ENCODE peak calls at places on chromosomes 6 and 20, in eight cellular contexts. H, J, A, R, K, L, O and W are unnamed samples.

GRCh38 chr20:59577037-59577808 is 27.1 kb upstream of the PHACTR3 start:
- DNase-seq in H (no peak), J (no peak), A (no peak), R (no peak), K (no peak), L (no peak), O (no peak), W (no peak)

GRCh38 chr6:42278131-42278853 is 60.6 kb upstream of the MRPS10 start:
- DNase-seq in H (no peak), J (no peak), A (no peak), R (no peak), K (no peak), L (no peak), O (no peak), W (peak)

GRCh38 chr6:151391471-151392428 is at the start of gene ZBTB2:
- DNase-seq in H (peak), J (peak), A (peak), R (peak), K (peak), L (peak), O (no peak), W (peak)

GRCh38 chr6:24659547-24659946 is 7.2 kb downstream of the TDP2 start:
- DNase-seq in H (no peak), J (no peak), A (peak), R (no peak), K (no peak), L (peak), O (no peak), W (no peak)

GRCh38 chr6:137332637-137333228 is 113.5 kb upstream of the IFNGR1 start:
- DNase-seq in H (no peak), J (no peak), A (peak), R (no peak), K (no peak), L (peak), O (peak), W (no peak)

GRCh38 chr6:104957301-104958177 is 632 bp downstream of the LIN28B start:
- DNase-seq in H (peak), J (peak), A (no peak), R (no peak), K (no peak), L (no peak), O (no peak), W (peak)

GRCh38 chr6:154908723-154909122 is 86.4 kb upstream of the TIAM2 start:
- DNase-seq in H (no peak), J (no peak), A (no peak), R (no peak), K (no peak), L (no peak), O (no peak), W (no peak)

GRCh38 chr6:158018370-158018771 is 36.7 kb downstream of the SYNJ2 start:
- DNase-seq in H (no peak), J (no peak), A (peak), R (peak), K (no peak), L (peak), O (no peak), W (no peak)

GRCh38 chr20:31962741-31963140 is 5.2 kb upstream of the XKR7 start:
- DNase-seq in H (no peak), J (no peak), A (no peak), R (no peak), K (no peak), L (no peak), O (no peak), W (no peak)

GRCh38 chr6:7938562-7939185 is 28.1 kb upstream of the TXNDC5 start:
- DNase-seq in H (no peak), J (no peak), A (no peak), R (peak), K (no peak), L (no peak), O (no peak), W (no peak)

GRCh38 chr6:1872649-1873131 is 263.0 kb downstream of the FOXC1 start:
- DNase-seq in H (no peak), J (no peak), A (peak), R (no peak), K (no peak), L (peak), O (no peak), W (no peak)

GRCh38 chr20:57650756-57651483 is 30.7 kb upstream of the ZBP1 start:
- DNase-seq in H (no peak), J (no peak), A (no peak), R (no peak), K (peak), L (no peak), O (no peak), W (no peak)

GRCh38 chr6:151512481-151512880 is 18.7 kb downstream of the CCDC170 start:
- DNase-seq in H (no peak), J (no peak), A (no peak), R (no peak), K (no peak), L (no peak), O (no peak), W (no peak)

GRCh38 chr6:137982418-137983189 is 115.5 kb downstream of the TNFAIP3 start:
- DNase-seq in H (no peak), J (no peak), A (no peak), R (no peak), K (no peak), L (no peak), O (no peak), W (no peak)

GRCh38 chr6:72561629-72562028 is 60.2 kb upstream of the KCNQ5 start:
- DNase-seq in H (no peak), J (no peak), A (no peak), R (no peak), K (no peak), L (no peak), O (no peak), W (no peak)

GRCh38 chr6:54860739-54861138 is 14.2 kb downstream of the FAM83B start:
- DNase-seq in H (no peak), J (no peak), A (peak), R (no peak), K (no peak), L (peak), O (no peak), W (no peak)

GRCh38 chr6:81762132-81762531 is 9.7 kb upstream of the TENT5A start:
- DNase-seq in H (no peak), J (no peak), A (peak), R (no peak), K (no peak), L (peak), O (no peak), W (no peak)

GRCh38 chr20:57620274-57620990 is at the start of gene ZBP1:
- DNase-seq in H (peak), J (no peak), A (no peak), R (no peak), K (peak), L (no peak), O (no peak), W (peak)

GRCh38 chr6:142846883-142847287 is 98.1 kb downstream of the HIVEP2 start:
- DNase-seq in H (no peak), J (no peak), A (peak), R (peak), K (no peak), L (peak), O (peak), W (no peak)

DNA sequence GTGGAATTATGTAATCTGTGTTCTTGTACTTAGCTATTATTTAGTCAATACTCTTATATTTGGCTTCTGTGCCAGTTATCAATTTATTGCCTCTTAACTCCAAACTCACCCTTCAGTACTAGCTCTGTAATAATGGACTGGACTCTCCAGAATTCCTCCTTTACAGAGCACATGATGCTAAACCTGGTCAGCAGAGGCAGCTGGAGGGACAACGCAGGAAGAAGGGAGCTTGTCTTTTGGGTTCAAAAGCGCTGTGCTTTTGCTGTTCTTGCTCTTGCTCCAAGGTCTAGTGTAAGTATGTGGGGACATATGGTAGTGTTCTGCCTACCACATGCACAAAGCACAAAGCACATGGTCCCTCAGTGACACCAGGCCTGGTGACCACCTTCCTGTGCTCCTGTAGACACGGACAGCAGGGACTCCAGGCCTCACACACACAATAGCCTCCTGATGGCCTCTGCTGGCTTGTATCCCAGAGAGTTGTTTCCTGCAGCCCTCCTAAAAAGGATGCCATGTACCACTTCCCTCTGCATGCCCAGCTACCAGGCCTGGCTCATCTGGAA is 46.1 kb downstream of the CHD6 start:
- DNase-seq in H (no peak), J (no peak), A (no peak), R (no peak), K (no peak), L (no peak), O (no peak), W (no peak)
- TF ChIP-seq CTCF in H (no peak), J (no peak), A (no peak), R (peak), K (no peak), L (peak), O (no peak), W (no peak)

GRCh38 chr6:33251390-33252012 is 20.2 kb downstream of the VPS52 start:
- DNase-seq in H (no peak), J (no peak), A (no peak), R (no peak), K (no peak), L (peak), O (no peak), W (no peak)

GRCh38 chr6:33249732-33250625 is 21.7 kb downstream of the VPS52 start:
- DNase-seq in H (no peak), J (peak), A (peak), R (peak), K (peak), L (peak), O (no peak), W (peak)

GRCh38 chr6:33248932-33249731 is 22.5 kb downstream of the VPS52 start:
- DNase-seq in H (peak), J (peak), A (peak), R (peak), K (peak), L (peak), O (peak), W (peak)

GRCh38 chr6:33252758-33253157 is 18.9 kb downstream of the VPS52 start:
- DNase-seq in H (no peak), J (no peak), A (no peak), R (no peak), K (no peak), L (peak), O (no peak), W (no peak)

GRCh38 chr6:33250731-33251130 is 20.9 kb downstream of the VPS52 start:
- DNase-seq in H (no peak), J (no peak), A (no peak), R (no peak), K (no peak), L (no peak), O (no peak), W (no peak)
- TF ChIP-seq CTCF in H (no peak), J (no peak), A (no peak), R (no peak), K (no peak), L (no peak), O (no peak), W (no peak)

DNA sequence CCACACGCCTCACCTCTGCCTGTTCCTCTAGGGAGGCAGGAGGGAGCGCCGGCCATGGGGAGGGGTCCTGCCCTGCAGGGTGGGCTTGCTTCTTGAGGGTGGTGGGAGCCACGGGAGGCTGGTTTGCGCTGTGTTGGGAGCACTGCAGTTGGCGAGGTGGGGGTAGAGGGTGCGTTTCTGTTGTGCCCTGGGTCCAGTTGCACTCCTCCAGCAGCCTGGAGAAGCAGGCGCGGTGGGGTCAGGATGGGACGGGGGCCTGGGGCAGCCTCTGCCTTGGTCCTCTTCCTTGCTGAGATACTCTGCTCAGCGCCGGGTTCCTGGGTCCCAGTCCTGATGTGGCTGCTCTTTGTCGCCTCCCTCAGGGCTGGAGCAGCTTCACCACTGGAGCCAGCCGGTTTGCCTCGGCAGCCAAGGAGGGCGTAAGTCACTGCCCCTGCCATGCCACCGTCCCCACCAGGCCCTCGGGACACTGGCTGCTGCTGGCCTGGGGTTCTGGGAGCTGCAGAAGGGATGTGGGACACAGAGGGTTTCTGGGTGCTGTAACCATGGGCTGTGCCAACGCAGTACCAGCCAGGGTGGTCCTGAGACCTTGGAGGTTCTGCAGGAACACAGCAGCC is 8.4 kb downstream of the ARFGAP1 start:
- DNase-seq in H (no peak), J (no peak), A (no peak), R (no peak), K (no peak), L (no peak), O (no peak), W (no peak)
- TF ChIP-seq CTCF in H (no peak), J (no peak), A (no peak), R (peak), K (no peak), L (peak), O (peak), W (no peak)

DNA sequence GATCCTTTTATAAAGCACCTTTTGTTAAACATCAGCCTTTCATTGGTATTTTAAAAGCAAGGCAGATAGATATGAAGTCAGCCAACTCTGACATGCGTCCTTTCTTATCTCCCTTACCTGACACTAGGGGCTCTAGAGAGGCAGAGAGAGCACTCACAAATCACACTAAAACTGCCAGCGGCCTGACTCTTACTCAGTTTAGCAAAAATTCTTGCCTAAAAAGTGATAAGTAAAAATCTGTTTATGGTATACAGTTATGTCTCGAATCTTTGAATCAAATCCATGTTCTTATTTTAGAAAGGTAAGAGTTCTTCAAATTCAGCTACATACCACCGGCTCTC is 10.4 kb upstream of the TDRD6 start:
- DNase-seq in H (no peak), J (no peak), A (no peak), R (no peak), K (no peak), L (no peak), O (no peak), W (no peak)
- TF ChIP-seq CTCF in H (peak), J (no peak), A (no peak), R (no peak), K (peak), L (peak), O (peak), W (peak)